ENCODE peak calls at places on chromosomes 6 and 20, in five cellular contexts. K, T, M, C and A are unnamed samples.
A peak's percentile ranks its signal among the peaks of the same experiment; 100 is the strongest.

GRCh38 chr6:55980627-55981211 is 105.3 kb upstream of the BMP5 start:
- DNase-seq in T (peak; percentile 58), C (peak; percentile 42), M (peak; percentile 18), K (peak; percentile 8), A (peak; percentile 72)

GRCh38 chr6:35230498-35230897 is 16.7 kb downstream of the SCUBE3 start:
- DNase-seq in M (no peak), K (no peak), C (no peak), T (no peak), A (no peak)

GRCh38 chr6:147204060-147204785 is at the start of gene STXBP5:
- DNase-seq in T (peak; percentile 26), K (no peak), C (peak; percentile 45), M (no peak), A (peak; percentile 62)

GRCh38 chr6:35911871-35912653 is 8.8 kb downstream of the SRPK1 start:
- DNase-seq in K (no peak), M (no peak), C (no peak), T (no peak), A (no peak)

GRCh38 chr20:40811660-40812414 is 122.8 kb upstream of the MAFB start:
- DNase-seq in C (no peak), K (no peak), M (no peak), T (no peak), A (no peak)

GRCh38 chr6:1797801-1798200 is 188.1 kb downstream of the FOXC1 start:
- DNase-seq in T (no peak), K (no peak), M (no peak), C (no peak), A (no peak)

GRCh38 chr6:34243901-34244884 is 4.6 kb downstream of the SMIM29 start:
- DNase-seq in C (peak; percentile 94), M (peak; percentile 92), K (peak; percentile 55), T (no peak), A (no peak)

GRCh38 chr6:106082735-106083398 is 3.3 kb upstream of the PRDM1 start:
- DNase-seq in C (peak; percentile 49), M (no peak), T (no peak), K (peak; percentile 45), A (no peak)

GRCh38 chr20:41131594-41132387 is 5.6 kb upstream of the PLCG1 start:
- DNase-seq in T (no peak), M (no peak), C (no peak), K (no peak), A (no peak)